ENCODE peak calls at places on chromosome 9, in seven cellular contexts. One of them, this sample, is unnamed. For H3K4me1, the result is how much of the 10 kb centered on the place peaks cover.

GRCh38 chr9:130825051-130825651 is 9.9 kb upstream of the ABL1 start:
- DNase-seq in K562: peak
- DNase-seq in A549: no peak
- DNase-seq in HepG2: no peak
- DNase-seq in GM12878: no peak
- DNase-seq in SK-N-SH: peak
- DNase-seq in GM23338: peak
- DNase-seq in this sample: no peak

GRCh38 chr9:129990269-129991005 is 52.6 kb downstream of the FNBP1 start:
- DNase-seq in K562: no peak
- DNase-seq in GM23338: no peak
- DNase-seq in A549: no peak
- DNase-seq in HepG2: no peak
- DNase-seq in GM12878: no peak
- DNase-seq in SK-N-SH: no peak
- DNase-seq in this sample: no peak

GRCh38 chr9:129838707-129839259 is 3.5 kb downstream of the USP20 start:
- DNase-seq in SK-N-SH: no peak
- DNase-seq in GM12878: no peak
- DNase-seq in HepG2: no peak
- DNase-seq in A549: no peak
- DNase-seq in GM23338: no peak
- DNase-seq in K562: no peak
- DNase-seq in this sample: no peak

GRCh38 chr9:135693771-135694170 is 5.5 kb downstream of the SOHLH1 start:
- DNase-seq in GM23338: no peak
- DNase-seq in K562: no peak
- DNase-seq in GM12878: no peak
- DNase-seq in A549: no peak
- DNase-seq in SK-N-SH: no peak
- DNase-seq in HepG2: no peak
- DNase-seq in this sample: no peak

GRCh38 chr9:61671276-61671973 is 481.6 kb downstream of the SPATA31A7 start:
- DNase-seq in SK-N-SH: peak
- DNase-seq in GM23338: no peak
- DNase-seq in GM12878: no peak
- DNase-seq in A549: no peak
- DNase-seq in K562: no peak
- DNase-seq in HepG2: no peak
- DNase-seq in this sample: no peak

GRCh38 chr9:82271099-82271498 is 282.5 kb downstream of the SPATA31D1 start:
- DNase-seq in GM23338: no peak
- DNase-seq in HepG2: no peak
- DNase-seq in K562: no peak
- DNase-seq in GM12878: no peak
- DNase-seq in SK-N-SH: no peak
- DNase-seq in A549: no peak
- DNase-seq in this sample: no peak

GRCh38 chr9:91174772-91175171 is 186.9 kb downstream of the AUH start:
- DNase-seq in SK-N-SH: no peak
- DNase-seq in A549: no peak
- DNase-seq in GM12878: no peak
- DNase-seq in GM23338: no peak
- DNase-seq in HepG2: no peak
- DNase-seq in K562: no peak
- DNase-seq in this sample: no peak

GRCh38 chr9:96243798-96244197 is 58.2 kb downstream of the HSD17B3 start:
- DNase-seq in SK-N-SH: no peak
- DNase-seq in HepG2: no peak
- DNase-seq in A549: no peak
- DNase-seq in GM23338: no peak
- DNase-seq in K562: no peak
- DNase-seq in GM12878: no peak
- DNase-seq in this sample: no peak

GRCh38 chr9:131438190-131438589 is 44.3 kb downstream of the PRRC2B start:
- DNase-seq in HepG2: no peak
- DNase-seq in A549: no peak
- DNase-seq in GM23338: no peak
- DNase-seq in K562: no peak
- DNase-seq in SK-N-SH: no peak
- DNase-seq in GM12878: no peak
- DNase-seq in this sample: no peak

GRCh38 chr9:114117996-114118830 is 19.1 kb upstream of the KIF12 start:
- DNase-seq in SK-N-SH: no peak
- DNase-seq in K562: no peak
- DNase-seq in GM12878: no peak
- DNase-seq in GM23338: no peak
- DNase-seq in A549: no peak
- DNase-seq in HepG2: peak
- DNase-seq in this sample: no peak

GRCh38 chr9:33161589-33162132 is 5.5 kb downstream of the B4GALT1 start:
- DNase-seq in SK-N-SH: no peak
- DNase-seq in GM23338: no peak
- DNase-seq in K562: no peak
- DNase-seq in GM12878: no peak
- DNase-seq in A549: no peak
- DNase-seq in HepG2: no peak
- DNase-seq in this sample: no peak

GRCh38 chr9:22446589-22446949 is at the start of gene DMRTA1:
- DNase-seq in SK-N-SH: peak
- DNase-seq in A549: peak
- DNase-seq in HepG2: no peak
- DNase-seq in K562: no peak
- DNase-seq in GM12878: no peak
- DNase-seq in GM23338: peak
- DNase-seq in this sample: no peak

GRCh38 chr9:137300607-137301085 is 1.4 kb downstream of the NRARP start:
- DNase-seq in GM23338: peak
- DNase-seq in A549: no peak
- DNase-seq in HepG2: no peak
- DNase-seq in SK-N-SH: peak
- DNase-seq in GM12878: no peak
- DNase-seq in K562: peak
- DNase-seq in this sample: no peak

DNA sequence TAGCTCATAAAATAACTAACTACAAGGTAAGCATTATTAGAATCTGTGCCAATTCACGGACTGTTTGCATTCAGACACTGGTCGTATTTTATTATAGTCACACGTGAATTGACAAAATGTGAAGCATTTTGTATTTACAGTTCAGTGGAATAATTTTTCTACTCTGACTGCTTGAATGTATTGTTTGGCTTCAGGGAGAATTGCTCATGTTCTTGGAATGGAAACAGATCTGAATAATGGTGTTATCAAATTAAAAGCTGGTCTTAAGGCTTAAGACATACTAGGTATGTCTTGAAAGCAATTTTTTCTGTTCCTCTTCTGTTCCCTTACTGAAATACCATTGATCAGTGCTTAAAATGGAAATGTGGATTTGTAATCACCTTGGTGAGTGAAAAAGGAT is 543.7 kb upstream of the TLE4 start:
- DNase-seq in K562: no peak
- DNase-seq in SK-N-SH: no peak
- DNase-seq in A549: no peak
- DNase-seq in GM12878: no peak
- DNase-seq in HepG2: no peak
- DNase-seq in GM23338: no peak
- DNase-seq in this sample: no peak
- TF ChIP-seq REST in K562: no peak
- TF ChIP-seq REST in SK-N-SH: no peak
- TF ChIP-seq REST in A549: no peak
- TF ChIP-seq REST in GM12878: no peak
- TF ChIP-seq REST in HepG2: no peak
- TF ChIP-seq REST in GM23338: no peak
- TF ChIP-seq REST in this sample: no peak

GRCh38 chr9:124262596-124263045 is 4.9 kb downstream of the NEK6 start:
- DNase-seq in GM12878: no peak
- DNase-seq in GM23338: peak
- DNase-seq in K562: no peak
- DNase-seq in SK-N-SH: no peak
- DNase-seq in A549: no peak
- DNase-seq in HepG2: no peak
- DNase-seq in this sample: no peak
- H3K4me1 ChIP-seq in GM12878: under half
- H3K4me1 ChIP-seq in GM23338: under half
- H3K4me1 ChIP-seq in K562: under half
- H3K4me1 ChIP-seq in SK-N-SH: under half
- H3K4me1 ChIP-seq in A549: half or more
- H3K4me1 ChIP-seq in HepG2: half or more
- H3K4me1 ChIP-seq in this sample: half or more

DNA sequence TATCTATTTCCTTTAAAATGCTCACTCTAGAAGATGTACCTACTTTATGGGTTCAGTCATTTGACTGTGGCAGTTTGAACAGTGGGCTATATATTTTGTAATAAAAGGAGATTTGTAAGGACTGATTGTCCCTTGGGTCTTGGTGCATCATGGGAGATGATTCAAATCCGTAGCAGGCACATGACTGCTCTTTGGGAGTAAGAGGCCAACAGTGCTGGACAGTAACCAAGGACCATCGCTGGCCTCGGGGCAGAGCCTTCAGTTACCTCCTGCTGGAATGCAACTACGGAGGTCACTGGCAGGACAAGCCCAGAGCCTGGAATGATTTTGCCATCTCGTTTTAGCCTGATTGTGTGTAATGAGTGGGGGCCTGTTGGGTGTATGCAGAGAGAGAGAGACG is 7.0 kb upstream of the MAMDC2 start:
- DNase-seq in GM23338: no peak
- DNase-seq in SK-N-SH: no peak
- DNase-seq in K562: no peak
- DNase-seq in GM12878: no peak
- DNase-seq in A549: no peak
- DNase-seq in HepG2: no peak
- DNase-seq in this sample: no peak
- TF ChIP-seq REST in GM23338: no peak
- TF ChIP-seq REST in SK-N-SH: peak
- TF ChIP-seq REST in K562: no peak
- TF ChIP-seq REST in GM12878: no peak
- TF ChIP-seq REST in A549: no peak
- TF ChIP-seq REST in HepG2: no peak
- TF ChIP-seq REST in this sample: no peak

GRCh38 chr9:70413798-70414775 is at the start of gene KLF9:
- DNase-seq in GM12878: peak
- DNase-seq in GM23338: peak
- DNase-seq in K562: peak
- DNase-seq in HepG2: peak
- DNase-seq in A549: peak
- DNase-seq in SK-N-SH: peak
- DNase-seq in this sample: peak
- H3K4me1 ChIP-seq in GM12878: under half
- H3K4me1 ChIP-seq in GM23338: under half
- H3K4me1 ChIP-seq in K562: under half
- H3K4me1 ChIP-seq in HepG2: half or more
- H3K4me1 ChIP-seq in A549: under half
- H3K4me1 ChIP-seq in SK-N-SH: under half
- H3K4me1 ChIP-seq in this sample: under half